ENCODE peak calls at places on chromosome 10, in four cellular contexts. F, U, X and R are unnamed samples.

GRCh38 chr10:60706146-60706545 is 72.1 kb upstream of the CDK1 start:
- DNase-seq in F (no peak), U (peak), X (no peak), R (no peak)

GRCh38 chr10:90912176-90912575 is 8.7 kb downstream of the ANKRD1 start:
- DNase-seq in F (no peak), U (no peak), X (no peak), R (no peak)

GRCh38 chr10:101287183-101287830 is 58.0 kb upstream of the LBX1 start:
- DNase-seq in F (no peak), U (no peak), X (no peak), R (no peak)

GRCh38 chr10:78223088-78223487 is 189.4 kb downstream of the RPS24 start:
- DNase-seq in F (no peak), U (no peak), X (no peak), R (no peak)

GRCh38 chr10:33129987-33130386 is 172.0 kb upstream of the ITGB1 start:
- DNase-seq in F (no peak), U (no peak), X (no peak), R (no peak)

GRCh38 chr10:121129266-121129665 is 278.1 kb downstream of the WDR11 start:
- DNase-seq in F (no peak), U (no peak), X (no peak), R (no peak)

GRCh38 chr10:71622656-71623055 is 96.9 kb downstream of the C10orf105 start:
- DNase-seq in F (no peak), U (no peak), X (no peak), R (no peak)

GRCh38 chr10:80131499-80131901 is 1.0 kb upstream of the PLAC9 start:
- DNase-seq in F (no peak), U (no peak), X (no peak), R (no peak)

GRCh38 chr10:49568235-49568634 is 29.3 kb upstream of the ERCC6 start:
- DNase-seq in F (no peak), U (no peak), X (peak), R (no peak)

GRCh38 chr10:6847561-6847960 is 267.5 kb upstream of the PRKCQ start:
- DNase-seq in F (no peak), U (no peak), X (no peak), R (no peak)

GRCh38 chr10:77618117-77618516 is 19.5 kb downstream of the KCNMA1 start:
- DNase-seq in F (no peak), U (no peak), X (no peak), R (no peak)

GRCh38 chr10:47359101-47359500 is 10.9 kb downstream of the RBP3 start:
- DNase-seq in F (no peak), U (no peak), X (no peak), R (no peak)

GRCh38 chr10:77554996-77555397 is 82.6 kb downstream of the KCNMA1 start:
- DNase-seq in F (no peak), U (no peak), X (no peak), R (no peak)

GRCh38 chr10:125343118-125343752 is 182.9 kb upstream of the CTBP2 start:
- DNase-seq in F (peak), U (peak), X (no peak), R (peak)

GRCh38 chr10:81953420-81953819 is 78.4 kb downstream of the NRG3 start:
- DNase-seq in F (no peak), U (no peak), X (no peak), R (no peak)

GRCh38 chr10:132397671-132398565 is 918 bp downstream of the PWWP2B start:
- DNase-seq in F (no peak), U (no peak), X (no peak), R (no peak)

GRCh38 chr10:2938869-2939268 is 128.5 kb upstream of the PFKP start:
- DNase-seq in F (no peak), U (peak), X (no peak), R (no peak)

GRCh38 chr10:62171791-62172190 is 96.9 kb downstream of the RTKN2 start:
- DNase-seq in F (no peak), U (no peak), X (no peak), R (no peak)

GRCh38 chr10:74541375-74541774 is 285.0 kb upstream of the KAT6B start:
- DNase-seq in F (no peak), U (no peak), X (no peak), R (no peak)

GRCh38 chr10:127824826-127825225 is 67.9 kb downstream of the CLRN3 start:
- DNase-seq in F (no peak), U (no peak), X (no peak), R (no peak)

GRCh38 chr10:79342811-79343541 is 4.3 kb upstream of the PPIF start:
- DNase-seq in F (no peak), U (no peak), X (no peak), R (no peak)

GRCh38 chr10:112374724-112375541 is 1.0 kb downstream of the ACSL5 start:
- DNase-seq in F (no peak), U (peak), X (no peak), R (no peak)

GRCh38 chr10:122116331-122116730 is 127.4 kb downstream of the TACC2 start:
- DNase-seq in F (no peak), U (peak), X (no peak), R (no peak)

GRCh38 chr10:28291881-28292297 is 11.0 kb downstream of the MPP7 start:
- DNase-seq in F (no peak), U (no peak), X (no peak), R (no peak)

GRCh38 chr10:67780759-67781538 is 57.0 kb downstream of the DNAJC12 start:
- DNase-seq in F (peak), U (no peak), X (no peak), R (no peak)

GRCh38 chr10:94012834-94013830 is 19.4 kb downstream of the PLCE1 start:
- DNase-seq in F (no peak), U (no peak), X (no peak), R (no peak)

GRCh38 chr10:98150544-98150943 is 16.1 kb downstream of the R3HCC1L start:
- DNase-seq in F (no peak), U (no peak), X (no peak), R (no peak)
- TF ChIP-seq SUZ12 in F (no peak), U (no peak), X (no peak), R (no peak)

GRCh38 chr10:13348216-13349017 is at the start of gene SEPHS1:
- DNase-seq in F (peak), U (peak), X (no peak), R (peak)
- TF ChIP-seq YY1 in F (peak), U (peak), X (peak), R (no peak)

DNA sequence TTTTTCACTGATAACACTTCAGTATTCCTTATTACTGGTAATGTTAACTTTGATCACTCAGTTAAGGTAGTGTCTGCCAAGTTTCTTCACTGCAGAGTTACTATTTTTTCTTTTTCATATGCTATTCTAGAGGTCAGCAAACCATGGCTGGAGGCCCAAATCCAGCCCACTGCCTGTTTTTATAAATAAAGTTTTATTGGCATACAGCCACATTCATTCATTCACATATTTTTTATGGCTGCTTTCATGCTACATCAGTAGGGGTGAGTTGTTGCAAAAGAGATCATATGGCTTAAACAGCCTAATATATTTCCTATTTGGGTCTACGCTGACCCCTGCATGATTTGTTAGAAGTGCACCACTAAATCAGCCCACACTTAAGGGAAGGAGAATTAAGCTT is 10.9 kb downstream of the RPEL1 start:
- DNase-seq in F (no peak), U (no peak), X (no peak), R (no peak)
- H3K4me3 ChIP-seq in F (no peak), U (no peak), X (no peak), R (no peak)

GRCh38 chr10:92405006-92405924 is 114.3 kb downstream of the MARCHF5 start:
- DNase-seq in F (no peak), U (no peak), X (no peak), R (no peak)
- TF ChIP-seq SUZ12 in F (no peak), U (no peak), X (no peak), R (no peak)

GRCh38 chr10:45553155-45553554 is 119.4 kb downstream of the ZFAND4 start:
- DNase-seq in F (no peak), U (no peak), X (no peak), R (no peak)

GRCh38 chr10:45557275-45557905 is 115.2 kb downstream of the ZFAND4 start:
- DNase-seq in F (no peak), U (peak), X (no peak), R (no peak)

GRCh38 chr10:45558406-45558805 is 114.2 kb downstream of the ZFAND4 start:
- DNase-seq in F (no peak), U (peak), X (no peak), R (no peak)

GRCh38 chr10:45553613-45554012 is 119.0 kb downstream of the ZFAND4 start:
- DNase-seq in F (no peak), U (no peak), X (no peak), R (no peak)

DNA sequence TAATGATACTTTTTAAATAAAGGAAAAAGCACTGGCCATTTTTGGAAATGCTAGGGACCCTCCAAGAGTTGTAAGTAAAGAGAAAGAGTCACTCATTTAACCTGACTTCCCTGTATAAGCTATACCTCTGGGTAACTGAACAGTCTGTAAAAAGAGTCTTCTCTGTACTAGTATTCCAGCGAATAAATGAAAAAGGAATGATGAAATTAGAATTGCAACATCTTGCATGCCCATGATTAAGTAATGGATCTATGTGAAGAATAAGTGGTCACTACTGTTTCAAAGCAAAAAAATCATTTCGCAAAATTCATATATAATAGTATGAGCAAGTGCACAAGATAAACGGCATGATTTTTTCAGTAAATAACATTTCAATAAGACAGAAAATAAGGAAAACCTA is 116.8 kb downstream of the ZFAND4 start:
- DNase-seq in F (no peak), U (no peak), X (no peak), R (no peak)
- TF ChIP-seq YY1 in F (no peak), U (no peak), X (no peak), R (no peak)

DNA sequence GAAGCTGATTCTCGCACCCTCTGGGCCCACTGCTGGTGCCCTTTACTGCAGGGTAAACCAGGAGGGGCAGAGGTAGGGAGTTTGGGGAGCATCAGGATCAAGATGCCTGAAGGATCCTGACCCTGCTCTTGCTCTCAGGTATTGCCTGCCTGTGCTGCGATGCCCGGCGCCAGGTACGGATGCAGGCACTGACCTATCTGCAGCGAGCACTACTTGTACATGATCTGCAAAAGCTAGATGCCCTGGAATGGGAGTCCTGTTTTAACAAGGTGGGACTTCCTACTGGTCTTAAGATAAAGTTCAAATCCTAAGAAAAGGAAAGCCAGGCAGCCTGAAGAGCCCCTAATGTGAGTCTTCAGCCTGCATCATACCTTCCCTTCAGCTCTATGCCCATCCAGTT is 16.1 kb upstream of the NFKB2 start:
- DNase-seq in F (no peak), U (no peak), X (no peak), R (no peak)
- H3K4me3 ChIP-seq in F (no peak), U (no peak), X (no peak), R (no peak)

DNA sequence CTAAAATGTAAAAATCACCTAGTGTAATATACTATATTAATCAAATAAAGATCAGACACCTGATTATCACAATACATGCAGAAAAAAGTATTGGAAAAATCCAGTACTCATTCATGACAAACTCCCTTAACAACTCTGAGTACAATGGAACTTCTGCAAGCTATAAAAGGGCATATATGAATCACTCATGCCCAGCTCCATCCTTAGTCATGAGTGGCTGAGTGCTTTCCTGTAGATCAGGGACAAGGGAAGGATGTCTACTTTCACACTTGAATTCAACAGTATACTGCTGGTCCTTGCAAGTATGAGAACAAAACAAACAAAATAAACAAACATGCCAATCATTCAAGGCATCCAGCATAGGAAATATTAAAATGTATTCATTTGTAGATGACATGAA is 116.5 kb downstream of the ADARB2 start:
- DNase-seq in F (no peak), U (no peak), X (no peak), R (no peak)
- TF ChIP-seq SUZ12 in F (no peak), U (no peak), X (no peak), R (no peak)

GRCh38 chr10:97018251-97019212 is 167.2 kb downstream of the SLIT1 start:
- DNase-seq in F (no peak), U (no peak), X (no peak), R (no peak)

GRCh38 chr10:97023401-97024180 is 162.2 kb downstream of the SLIT1 start:
- DNase-seq in F (no peak), U (no peak), X (no peak), R (no peak)

GRCh38 chr10:97022616-97023015 is 163.1 kb downstream of the SLIT1 start:
- DNase-seq in F (no peak), U (no peak), X (no peak), R (no peak)

GRCh38 chr10:97019213-97019844 is 166.4 kb downstream of the SLIT1 start:
- DNase-seq in F (no peak), U (no peak), X (no peak), R (no peak)

GRCh38 chr10:97020452-97021400 is 165.0 kb downstream of the SLIT1 start:
- DNase-seq in F (no peak), U (no peak), X (no peak), R (no peak)
- TF ChIP-seq YY1 in F (no peak), U (no peak), X (no peak), R (no peak)

GRCh38 chr10:117570880-117571279 is 28.3 kb downstream of the EMX2 start:
- DNase-seq in F (no peak), U (no peak), X (no peak), R (no peak)

GRCh38 chr10:117574546-117575146 is 32.1 kb downstream of the EMX2 start:
- DNase-seq in F (no peak), U (no peak), X (no peak), R (no peak)

GRCh38 chr10:117568226-117568625 is 25.7 kb downstream of the EMX2 start:
- DNase-seq in F (no peak), U (no peak), X (no peak), R (no peak)

GRCh38 chr10:117565068-117565467 is 22.5 kb downstream of the EMX2 start:
- DNase-seq in F (no peak), U (no peak), X (no peak), R (no peak)

GRCh38 chr10:117569610-117570395 is 27.3 kb downstream of the EMX2 start:
- DNase-seq in F (no peak), U (no peak), X (no peak), R (no peak)
- H3K4me3 ChIP-seq in F (no peak), U (no peak), X (no peak), R (no peak)